ENCODE peak calls at places on chromosomes 3 and 15, in five cellular contexts. One of them, this sample, is unnamed.

GRCh38 chr3:57163751-57164150 is 1.4 kb downstream of the IL17RD start:
- DNase-seq in mammary epithelial cell: peak
- DNase-seq in OCI-LY7: no peak
- DNase-seq in ascending aorta: no peak
- DNase-seq in IMR-90: no peak
- DNase-seq in this sample: no peak

GRCh38 chr15:77060560-77060959 is 10.3 kb downstream of the TSPAN3 start:
- DNase-seq in mammary epithelial cell: no peak
- DNase-seq in OCI-LY7: no peak
- DNase-seq in ascending aorta: no peak
- DNase-seq in IMR-90: peak
- DNase-seq in this sample: no peak

GRCh38 chr15:91021516-91022074 is 799 bp downstream of the VPS33B start:
- DNase-seq in mammary epithelial cell: peak
- DNase-seq in OCI-LY7: peak
- DNase-seq in ascending aorta: no peak
- DNase-seq in IMR-90: peak
- DNase-seq in this sample: no peak

GRCh38 chr15:75750261-75751050 is 37.8 kb upstream of the CSPG4 start:
- DNase-seq in mammary epithelial cell: no peak
- DNase-seq in OCI-LY7: no peak
- DNase-seq in ascending aorta: no peak
- DNase-seq in IMR-90: no peak
- DNase-seq in this sample: no peak

GRCh38 chr3:129502641-129503386 is 25.6 kb upstream of the RHO start:
- DNase-seq in mammary epithelial cell: no peak
- DNase-seq in OCI-LY7: no peak
- DNase-seq in ascending aorta: no peak
- DNase-seq in IMR-90: no peak
- DNase-seq in this sample: no peak

GRCh38 chr15:99090011-99090699 is 14.7 kb upstream of the SYNM start:
- DNase-seq in mammary epithelial cell: no peak
- DNase-seq in OCI-LY7: peak
- DNase-seq in ascending aorta: no peak
- DNase-seq in IMR-90: peak
- DNase-seq in this sample: no peak

GRCh38 chr3:196636369-196637349 is 2.8 kb upstream of the NRROS start:
- DNase-seq in mammary epithelial cell: no peak
- DNase-seq in OCI-LY7: no peak
- DNase-seq in ascending aorta: no peak
- DNase-seq in IMR-90: no peak
- DNase-seq in this sample: no peak

GRCh38 chr3:12817341-12817705 is 20.8 kb downstream of the CAND2 start:
- DNase-seq in mammary epithelial cell: no peak
- DNase-seq in OCI-LY7: no peak
- DNase-seq in ascending aorta: no peak
- DNase-seq in IMR-90: no peak
- DNase-seq in this sample: no peak

GRCh38 chr3:14716593-14716992 is 41.7 kb downstream of the C3orf20 start:
- DNase-seq in mammary epithelial cell: peak
- DNase-seq in OCI-LY7: no peak
- DNase-seq in ascending aorta: no peak
- DNase-seq in IMR-90: no peak
- DNase-seq in this sample: no peak

GRCh38 chr15:50501815-50502214 is 44.7 kb downstream of the USP50 start:
- DNase-seq in mammary epithelial cell: no peak
- DNase-seq in OCI-LY7: no peak
- DNase-seq in ascending aorta: no peak
- DNase-seq in IMR-90: no peak
- DNase-seq in this sample: no peak

GRCh38 chr3:18389108-18389733 is 35.9 kb downstream of the SATB1 start:
- DNase-seq in mammary epithelial cell: peak
- DNase-seq in OCI-LY7: peak
- DNase-seq in ascending aorta: no peak
- DNase-seq in IMR-90: peak
- DNase-seq in this sample: no peak

GRCh38 chr3:4752201-4753072 is 226.8 kb upstream of the BHLHE40 start:
- DNase-seq in mammary epithelial cell: peak
- DNase-seq in OCI-LY7: no peak
- DNase-seq in ascending aorta: no peak
- DNase-seq in IMR-90: peak
- DNase-seq in this sample: peak

GRCh38 chr3:42036483-42036823 is 54.7 kb upstream of the TRAK1 start:
- DNase-seq in mammary epithelial cell: peak
- DNase-seq in OCI-LY7: no peak
- DNase-seq in ascending aorta: no peak
- DNase-seq in IMR-90: peak
- DNase-seq in this sample: no peak

GRCh38 chr3:147313513-147313912 is 92.8 kb downstream of the ZIC4 start:
- DNase-seq in mammary epithelial cell: no peak
- DNase-seq in OCI-LY7: no peak
- DNase-seq in ascending aorta: no peak
- DNase-seq in IMR-90: no peak
- DNase-seq in this sample: no peak

GRCh38 chr15:26628071-26628470 is 144.8 kb downstream of the GABRB3 start:
- DNase-seq in mammary epithelial cell: no peak
- DNase-seq in OCI-LY7: peak
- DNase-seq in ascending aorta: no peak
- DNase-seq in IMR-90: no peak
- DNase-seq in this sample: no peak

GRCh38 chr3:61894988-61895935 is 333.9 kb downstream of the PTPRG start:
- DNase-seq in mammary epithelial cell: peak
- DNase-seq in OCI-LY7: peak
- DNase-seq in ascending aorta: peak
- DNase-seq in IMR-90: peak
- DNase-seq in this sample: no peak

GRCh38 chr3:81793410-81793809 is 32.0 kb upstream of the GBE1 start:
- DNase-seq in mammary epithelial cell: no peak
- DNase-seq in OCI-LY7: no peak
- DNase-seq in ascending aorta: no peak
- DNase-seq in IMR-90: no peak
- DNase-seq in this sample: no peak

GRCh38 chr3:185280572-185281365 is 26.9 kb upstream of the EHHADH start:
- DNase-seq in mammary epithelial cell: peak
- DNase-seq in OCI-LY7: peak
- DNase-seq in ascending aorta: no peak
- DNase-seq in IMR-90: peak
- DNase-seq in this sample: peak

GRCh38 chr3:194367992-194368841 is 1.3 kb downstream of the LRRC15 start:
- DNase-seq in mammary epithelial cell: no peak
- DNase-seq in OCI-LY7: peak
- DNase-seq in ascending aorta: no peak
- DNase-seq in IMR-90: peak
- DNase-seq in this sample: no peak

GRCh38 chr3:194100856-194101390 is 35.0 kb upstream of the HES1 start:
- DNase-seq in mammary epithelial cell: no peak
- DNase-seq in OCI-LY7: peak
- DNase-seq in ascending aorta: no peak
- DNase-seq in IMR-90: no peak
- DNase-seq in this sample: no peak

GRCh38 chr15:85793641-85794597 is 806 bp downstream of the KLHL25 start:
- DNase-seq in mammary epithelial cell: peak
- DNase-seq in OCI-LY7: peak
- DNase-seq in ascending aorta: no peak
- DNase-seq in IMR-90: peak
- DNase-seq in this sample: no peak

GRCh38 chr3:186171528-186171927 is 62.6 kb upstream of the ETV5 start:
- DNase-seq in mammary epithelial cell: no peak
- DNase-seq in OCI-LY7: no peak
- DNase-seq in ascending aorta: no peak
- DNase-seq in IMR-90: no peak
- DNase-seq in this sample: no peak

GRCh38 chr3:148136816-148137215 is 560.9 kb upstream of the AGTR1 start:
- DNase-seq in mammary epithelial cell: no peak
- DNase-seq in OCI-LY7: no peak
- DNase-seq in ascending aorta: no peak
- DNase-seq in IMR-90: no peak
- DNase-seq in this sample: no peak

GRCh38 chr3:126959921-126960603 is 22.9 kb upstream of the PLXNA1 start:
- DNase-seq in mammary epithelial cell: peak
- DNase-seq in OCI-LY7: no peak
- DNase-seq in ascending aorta: no peak
- DNase-seq in IMR-90: peak
- DNase-seq in this sample: no peak

GRCh38 chr15:57572463-57572862 is 19.2 kb upstream of the MYZAP start:
- DNase-seq in mammary epithelial cell: no peak
- DNase-seq in OCI-LY7: no peak
- DNase-seq in ascending aorta: no peak
- DNase-seq in IMR-90: no peak
- DNase-seq in this sample: no peak

GRCh38 chr3:77536038-77536775 is 496.3 kb downstream of the ROBO2 start:
- DNase-seq in mammary epithelial cell: peak
- DNase-seq in OCI-LY7: no peak
- DNase-seq in ascending aorta: no peak
- DNase-seq in IMR-90: no peak
- DNase-seq in this sample: no peak

GRCh38 chr3:16174389-16174788 is at the start of gene GALNT15:
- DNase-seq in mammary epithelial cell: peak
- DNase-seq in OCI-LY7: no peak
- DNase-seq in ascending aorta: peak
- DNase-seq in IMR-90: peak
- DNase-seq in this sample: no peak

GRCh38 chr3:127062926-127063325 is 80.0 kb downstream of the PLXNA1 start:
- DNase-seq in mammary epithelial cell: no peak
- DNase-seq in OCI-LY7: no peak
- DNase-seq in ascending aorta: no peak
- DNase-seq in IMR-90: no peak
- DNase-seq in this sample: no peak

DNA sequence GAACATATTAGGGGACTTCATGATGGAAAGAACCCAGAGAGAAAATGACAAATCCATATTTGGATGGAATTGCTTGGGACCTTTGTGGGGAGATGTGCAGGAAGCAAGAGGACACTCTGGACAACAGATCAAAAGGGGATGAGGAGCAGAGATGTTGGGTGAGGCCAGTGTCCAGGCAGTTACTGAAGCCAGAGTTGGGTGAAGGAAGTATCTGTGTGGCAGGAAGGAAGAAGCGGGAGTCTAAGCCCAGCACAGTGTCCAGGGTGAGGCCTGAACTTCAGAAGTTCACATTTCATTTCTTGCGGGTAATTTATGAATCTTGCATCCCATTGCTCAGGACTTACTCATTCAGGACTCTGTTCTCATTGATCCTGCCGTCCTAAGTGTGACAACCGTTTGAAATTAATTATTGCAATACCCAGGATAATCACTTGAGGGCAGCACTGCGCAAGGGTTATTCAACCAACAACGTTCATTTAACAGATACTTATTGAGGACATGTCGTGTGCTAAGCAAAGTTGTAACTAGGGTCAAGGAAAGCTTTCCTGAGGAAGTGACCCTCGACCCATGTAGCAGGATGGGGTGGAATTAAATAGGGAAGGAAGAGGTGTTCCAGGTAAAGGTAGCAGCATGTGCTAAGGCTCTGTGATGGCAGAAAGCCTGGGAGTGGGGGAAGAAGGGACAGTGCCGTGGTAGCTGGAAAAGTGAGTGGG is 61.3 kb upstream of the CMTM8 start:
- DNase-seq in mammary epithelial cell: peak
- DNase-seq in OCI-LY7: peak
- DNase-seq in ascending aorta: no peak
- DNase-seq in IMR-90: peak
- DNase-seq in this sample: no peak
- TF ChIP-seq CTCF in mammary epithelial cell: peak
- TF ChIP-seq CTCF in OCI-LY7: peak
- TF ChIP-seq CTCF in ascending aorta: peak
- TF ChIP-seq CTCF in IMR-90: peak
- TF ChIP-seq CTCF in this sample: peak

DNA sequence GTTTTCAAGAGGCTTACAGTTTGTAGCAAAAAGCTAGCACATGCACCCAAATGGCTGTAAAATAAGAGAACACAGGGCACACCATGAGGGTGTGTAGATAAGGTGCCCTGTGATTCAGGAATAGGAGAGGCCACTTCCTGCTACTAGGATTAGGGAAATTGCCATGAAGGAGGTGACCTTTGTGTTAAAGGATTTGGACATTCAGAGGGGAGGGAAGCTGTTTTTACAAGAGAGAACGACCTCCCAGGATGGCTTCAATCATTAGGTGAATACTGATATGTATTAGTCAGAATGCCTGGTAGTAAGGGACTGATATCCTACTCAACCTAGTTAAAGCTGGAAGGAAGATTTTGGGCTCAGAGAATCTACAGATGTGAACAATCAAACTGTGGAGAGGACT is 35.7 kb upstream of the ABHD17C start:
- DNase-seq in mammary epithelial cell: no peak
- DNase-seq in OCI-LY7: no peak
- DNase-seq in ascending aorta: no peak
- DNase-seq in IMR-90: no peak
- DNase-seq in this sample: no peak
- TF ChIP-seq CTCF in mammary epithelial cell: no peak
- TF ChIP-seq CTCF in OCI-LY7: no peak
- TF ChIP-seq CTCF in ascending aorta: no peak
- TF ChIP-seq CTCF in IMR-90: no peak
- TF ChIP-seq CTCF in this sample: no peak

GRCh38 chr15:60370105-60370803 is 27.5 kb downstream of the ANXA2 start:
- DNase-seq in mammary epithelial cell: no peak
- DNase-seq in OCI-LY7: no peak
- DNase-seq in ascending aorta: no peak
- DNase-seq in IMR-90: no peak
- DNase-seq in this sample: no peak

GRCh38 chr15:60369696-60370095 is 28.1 kb downstream of the ANXA2 start:
- DNase-seq in mammary epithelial cell: no peak
- DNase-seq in OCI-LY7: no peak
- DNase-seq in ascending aorta: no peak
- DNase-seq in IMR-90: no peak
- DNase-seq in this sample: no peak

GRCh38 chr15:60372756-60373155 is 25.0 kb downstream of the ANXA2 start:
- DNase-seq in mammary epithelial cell: no peak
- DNase-seq in OCI-LY7: no peak
- DNase-seq in ascending aorta: no peak
- DNase-seq in IMR-90: no peak
- DNase-seq in this sample: no peak

GRCh38 chr15:60372223-60372622 is 25.6 kb downstream of the ANXA2 start:
- DNase-seq in mammary epithelial cell: no peak
- DNase-seq in OCI-LY7: no peak
- DNase-seq in ascending aorta: no peak
- DNase-seq in IMR-90: no peak
- DNase-seq in this sample: no peak

GRCh38 chr15:60370804-60371700 is 26.7 kb downstream of the ANXA2 start:
- DNase-seq in mammary epithelial cell: peak
- DNase-seq in OCI-LY7: no peak
- DNase-seq in ascending aorta: peak
- DNase-seq in IMR-90: peak
- DNase-seq in this sample: no peak
- TF ChIP-seq CTCF in mammary epithelial cell: no peak
- TF ChIP-seq CTCF in OCI-LY7: no peak
- TF ChIP-seq CTCF in ascending aorta: no peak
- TF ChIP-seq CTCF in IMR-90: no peak
- TF ChIP-seq CTCF in this sample: no peak

DNA sequence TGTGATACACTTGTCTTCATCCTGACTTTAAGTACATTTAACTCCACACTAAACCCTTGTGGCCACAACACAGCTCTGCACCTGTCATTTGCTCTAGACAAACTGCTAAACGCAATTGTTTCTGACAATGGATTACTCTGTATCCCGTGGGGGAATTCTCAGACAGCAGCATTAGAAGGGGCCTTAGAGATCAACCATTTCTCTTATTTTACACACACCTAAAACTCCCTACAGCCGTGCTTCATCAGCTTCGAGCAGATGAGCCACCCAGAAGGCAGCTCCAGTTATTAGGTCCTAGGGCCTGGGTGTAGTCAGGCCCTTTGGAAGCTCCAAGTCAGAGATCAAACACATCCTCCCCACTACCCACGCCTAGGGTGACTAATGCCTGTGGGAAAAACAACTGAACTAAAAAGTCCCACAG is 1.3 kb upstream of the IL12A start:
- DNase-seq in mammary epithelial cell: peak
- DNase-seq in OCI-LY7: no peak
- DNase-seq in ascending aorta: no peak
- DNase-seq in IMR-90: peak
- DNase-seq in this sample: no peak
- TF ChIP-seq CTCF in mammary epithelial cell: peak
- TF ChIP-seq CTCF in OCI-LY7: no peak
- TF ChIP-seq CTCF in ascending aorta: no peak
- TF ChIP-seq CTCF in IMR-90: peak
- TF ChIP-seq CTCF in this sample: no peak

This sample was measured in D721Med.